ENCODE peak calls at places on chromosome 12, in four cellular contexts. M is endothelial cell of umbilical vein, U is GM12878, G is K562. S is an unnamed sample.

GRCh38 chr12:89574736-89575208 is 48.9 kb upstream of the POC1B start:
- DNase-seq in M (peak; percentile 72), U (no peak), G (peak; percentile 14), S (peak; percentile 75)

GRCh38 chr12:115456946-115457689 is 773.1 kb upstream of the TBX3 start:
- DNase-seq in M (no peak), U (no peak), G (no peak), S (no peak)

GRCh38 chr12:131363841-131364425 is 347.0 kb upstream of the SFSWAP start:
- DNase-seq in M (no peak), U (no peak), G (peak; percentile 49), S (no peak)

GRCh38 chr12:49827351-49828099 is 688 bp downstream of the NCKAP5L start:
- DNase-seq in M (peak; percentile 59), U (no peak), G (peak; percentile 89), S (peak; percentile 46)

GRCh38 chr12:2450553-2450952 is 344.2 kb upstream of the FKBP4 start:
- DNase-seq in M (no peak), U (no peak), G (no peak), S (no peak)

GRCh38 chr12:32918890-32919791 is 22.6 kb upstream of the PKP2 start:
- DNase-seq in M (peak; percentile 54), U (no peak), G (peak; percentile 19), S (peak; percentile 27)

GRCh38 chr12:90106568-90106967 is 397.9 kb upstream of the ATP2B1 start:
- DNase-seq in M (no peak), U (no peak), G (no peak), S (no peak)

GRCh38 chr12:54527631-54527929 is 21.8 kb upstream of the PDE1B start:
- DNase-seq in M (no peak), U (no peak), G (no peak), S (no peak)

GRCh38 chr12:56590237-56590830 is 39.8 kb downstream of the BAZ2A start:
- DNase-seq in M (no peak), U (no peak), G (peak; percentile 52), S (peak; percentile 17)

GRCh38 chr12:55862286-55862685 is 19.6 kb upstream of the MMP19 start:
- DNase-seq in M (no peak), U (no peak), G (no peak), S (peak; percentile 33)

GRCh38 chr12:23084236-23084995 is 459.4 kb downstream of the ETNK1 start:
- DNase-seq in M (peak; percentile 94), U (no peak), G (no peak), S (peak; percentile 95)

GRCh38 chr12:126353604-126354003 is 1288.4 kb downstream of the AACS start:
- DNase-seq in M (no peak), U (no peak), G (no peak), S (no peak)

GRCh38 chr12:108572166-108572790 is 9.9 kb downstream of the ISCU start:
- DNase-seq in M (no peak), U (peak; percentile 90), G (no peak), S (no peak)

GRCh38 chr12:52020539-52021336 is 14.0 kb downstream of the TAMALIN start:
- DNase-seq in M (peak; percentile 66), U (no peak), G (peak; percentile 75), S (peak; percentile 47)

GRCh38 chr12:33609910-33610309 is 170.3 kb upstream of the SYT10 start:
- DNase-seq in M (no peak), U (no peak), G (no peak), S (no peak)

GRCh38 chr12:95622879-95623278 is 71.6 kb upstream of the USP44 start:
- DNase-seq in M (no peak), U (no peak), G (no peak), S (no peak)

GRCh38 chr12:52066346-52067080 is 3.3 kb upstream of the ATG101 start:
- DNase-seq in M (no peak), U (no peak), G (no peak), S (peak; percentile 58)

GRCh38 chr12:53170876-53171724 is 9.4 kb upstream of the ZNF740 start:
- DNase-seq in M (no peak), U (no peak), G (no peak), S (no peak)

GRCh38 chr12:39736406-39736805 is 116.8 kb upstream of the ABCD2 start:
- DNase-seq in M (no peak), U (no peak), G (no peak), S (no peak)

GRCh38 chr12:50537538-50537919 is 32.7 kb downstream of the DIP2B start:
- DNase-seq in M (no peak), U (no peak), G (no peak), S (peak; percentile 85)

GRCh38 chr12:77734489-77734888 is 96.2 kb upstream of the NAV3 start:
- DNase-seq in M (no peak), U (no peak), G (no peak), S (peak; percentile 38)

GRCh38 chr12:19390208-19390607 is 49.1 kb upstream of the AEBP2 start:
- DNase-seq in M (no peak), U (no peak), G (no peak), S (peak; percentile 46)
- TF ChIP-seq FOS in M (no peak), U (no peak), G (no peak), S (no peak)

GRCh38 chr12:120115066-120115465 is 1.5 kb downstream of the RAB35 start:
- DNase-seq in M (no peak), U (no peak), G (no peak), S (no peak)
- H3K9ac ChIP-seq in M (peak overlapping the region; percentile 64), U (peak overlapping the region; percentile 95), G (peak overlapping the region; percentile 96), S (peak overlapping the region; percentile 98)

GRCh38 chr12:15208871-15209656 is 12.2 kb downstream of the RERG start:
- DNase-seq in M (no peak), U (no peak), G (no peak), S (no peak)
- TF ChIP-seq FOS in M (no peak), U (no peak), G (no peak), S (no peak)

DNA sequence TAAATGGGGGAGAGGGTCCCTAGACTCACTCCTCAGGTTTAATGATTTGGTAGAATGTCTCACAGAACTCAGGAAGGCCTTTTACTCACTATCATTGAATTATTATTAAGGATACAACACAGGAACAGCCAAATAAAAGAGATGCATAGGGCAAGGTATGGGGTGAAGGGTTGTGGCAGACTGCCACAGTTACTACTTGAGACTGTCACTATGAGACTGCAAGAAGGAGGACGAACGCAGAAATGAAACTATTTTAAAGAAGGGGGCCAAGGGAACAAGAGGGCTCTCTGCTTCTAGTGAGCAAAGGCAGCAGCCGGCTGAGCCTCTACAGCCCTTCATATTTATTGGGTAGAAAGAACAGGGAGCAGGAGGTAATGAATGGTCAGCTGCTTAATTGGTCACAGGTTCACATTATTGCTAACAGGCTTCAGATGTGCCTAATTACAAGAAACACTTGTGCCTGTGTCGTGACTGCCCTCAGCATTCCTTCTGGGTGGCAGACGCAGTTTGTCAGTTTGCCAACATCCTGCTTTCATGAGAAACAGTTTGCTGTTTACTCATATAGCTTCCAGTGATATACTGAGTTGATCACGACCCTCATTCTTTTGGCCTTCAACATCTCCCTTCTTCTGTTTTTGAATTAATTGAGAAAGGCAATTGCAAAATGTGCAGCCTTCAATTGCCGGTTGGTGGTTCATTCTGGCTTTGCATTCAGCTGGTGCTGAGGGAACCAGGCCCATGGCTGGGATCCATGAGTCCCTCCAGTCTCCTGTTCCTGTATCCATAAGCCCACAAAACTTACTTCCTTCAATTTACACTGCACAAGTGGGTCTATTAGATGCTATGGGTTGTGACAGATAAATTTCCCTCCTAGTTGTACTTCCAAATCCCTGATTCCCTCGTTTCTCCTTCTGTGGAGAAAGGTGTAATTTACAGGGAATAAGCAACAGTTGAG is 82.8 kb upstream of the PLEKHG7 start:
- DNase-seq in M (peak; percentile 56), U (no peak), G (no peak), S (no peak)
- H3K9ac ChIP-seq in M (no peak overlapping the region), U (no peak overlapping the region), G (no peak overlapping the region), S (no peak overlapping the region)

GRCh38 chr12:62540354-62540753 is 73.7 kb downstream of the MON2 start:
- DNase-seq in M (no peak), U (no peak), G (no peak), S (no peak)

GRCh38 chr12:62536546-62536945 is 69.9 kb downstream of the MON2 start:
- DNase-seq in M (no peak), U (no peak), G (no peak), S (no peak)

GRCh38 chr12:62533755-62534107 is 67.1 kb downstream of the MON2 start:
- DNase-seq in M (no peak), U (no peak), G (no peak), S (peak; percentile 33)

GRCh38 chr12:62533087-62533754 is 66.6 kb downstream of the MON2 start:
- DNase-seq in M (no peak), U (no peak), G (no peak), S (no peak)

DNA sequence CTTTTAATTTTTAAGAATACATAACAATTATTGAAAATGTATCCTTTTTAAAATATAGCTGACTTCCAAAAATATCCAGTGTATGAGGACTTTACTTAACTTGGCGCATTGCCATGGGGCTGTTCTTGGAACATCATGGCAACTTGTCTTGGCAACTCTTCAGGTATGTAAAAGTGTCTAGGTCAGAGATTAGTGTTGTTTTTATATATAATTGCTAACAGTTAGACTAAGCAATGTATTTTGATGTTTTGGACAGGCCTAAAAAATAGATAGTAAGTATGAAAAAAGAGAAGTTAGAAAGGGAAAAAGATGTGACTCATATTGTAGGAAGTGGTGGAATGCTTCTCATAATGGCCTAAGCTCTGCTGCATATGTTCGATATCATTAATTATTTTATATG is 70.9 kb downstream of the MON2 start:
- DNase-seq in M (peak; percentile 78), U (no peak), G (no peak), S (peak; percentile 78)
- TF ChIP-seq FOS in M (peak; percentile 44), U (no peak), G (no peak), S (no peak)

GRCh38 chr12:58416211-58416610 is 474.8 kb downstream of the ATP23 start:
- DNase-seq in M (peak; percentile 41), U (no peak), G (no peak), S (peak; percentile 88)

GRCh38 chr12:58412466-58412865 is 471.1 kb downstream of the ATP23 start:
- DNase-seq in M (no peak), U (no peak), G (no peak), S (no peak)

GRCh38 chr12:58414398-58414871 is 473.1 kb downstream of the ATP23 start:
- DNase-seq in M (peak; percentile 44), U (no peak), G (no peak), S (peak; percentile 89)

GRCh38 chr12:58415716-58416115 is 474.3 kb downstream of the ATP23 start:
- DNase-seq in M (no peak), U (no peak), G (no peak), S (no peak)

GRCh38 chr12:58413794-58414193 is 472.4 kb downstream of the ATP23 start:
- DNase-seq in M (peak; percentile 82), U (no peak), G (no peak), S (peak; percentile 69)
- H3K9ac ChIP-seq in M (no peak overlapping the region), U (no peak overlapping the region), G (no peak overlapping the region), S (no peak overlapping the region)